ENCODE peak calls at places on chromosomes 11 and 22, in nine cellular contexts. One of them, this sample, is unnamed.

GRCh38 chr11:18352581-18352980 is 30.2 kb downstream of the GTF2H1 start:
- DNase-seq in heart right ventricle: no peak
- DNase-seq in left lobe of liver: no peak
- DNase-seq in PC-3: peak; percentile 48
- DNase-seq in fibroblast of lung: peak; percentile 29
- DNase-seq in lower lobe of right lung: no peak
- DNase-seq in endodermal cell: no peak
- DNase-seq in activated CD4-positive, CD25-positive, alpha-beta regulatory T cell treated with anti-CD3 and anti-CD28 coated beads, Interleukin-2, amount 50 U/mL, for 72 hours: no peak
- DNase-seq in stimulated activated naive CD8-positive, alpha-beta T cell treated with anti-CD3 and anti-CD28 coated beads, Interleukin-15, amount 100 ng/mL, for 72 hours: no peak
- DNase-seq in this sample: no peak

GRCh38 chr11:47154738-47155570 is 21.7 kb downstream of the ARFGAP2 start:
- DNase-seq in heart right ventricle: no peak
- DNase-seq in left lobe of liver: no peak
- DNase-seq in PC-3: no peak
- DNase-seq in fibroblast of lung: no peak
- DNase-seq in lower lobe of right lung: no peak
- DNase-seq in endodermal cell: peak; percentile 45
- DNase-seq in activated CD4-positive, CD25-positive, alpha-beta regulatory T cell treated with anti-CD3 and anti-CD28 coated beads, Interleukin-2, amount 50 U/mL, for 72 hours: no peak
- DNase-seq in stimulated activated naive CD8-positive, alpha-beta T cell treated with anti-CD3 and anti-CD28 coated beads, Interleukin-15, amount 100 ng/mL, for 72 hours: peak; percentile 31
- DNase-seq in this sample: no peak

GRCh38 chr11:114154271-114155047 is 94.9 kb downstream of the ZBTB16 start:
- DNase-seq in heart right ventricle: no peak
- DNase-seq in left lobe of liver: peak; percentile 81
- DNase-seq in PC-3: no peak
- DNase-seq in fibroblast of lung: no peak
- DNase-seq in lower lobe of right lung: no peak
- DNase-seq in endodermal cell: no peak
- DNase-seq in activated CD4-positive, CD25-positive, alpha-beta regulatory T cell treated with anti-CD3 and anti-CD28 coated beads, Interleukin-2, amount 50 U/mL, for 72 hours: no peak
- DNase-seq in stimulated activated naive CD8-positive, alpha-beta T cell treated with anti-CD3 and anti-CD28 coated beads, Interleukin-15, amount 100 ng/mL, for 72 hours: no peak
- DNase-seq in this sample: peak; percentile 27

GRCh38 chr22:37630839-37631435 is 8.5 kb upstream of the SH3BP1 start:
- DNase-seq in heart right ventricle: no peak
- DNase-seq in left lobe of liver: no peak
- DNase-seq in PC-3: no peak
- DNase-seq in fibroblast of lung: no peak
- DNase-seq in lower lobe of right lung: no peak
- DNase-seq in endodermal cell: no peak
- DNase-seq in activated CD4-positive, CD25-positive, alpha-beta regulatory T cell treated with anti-CD3 and anti-CD28 coated beads, Interleukin-2, amount 50 U/mL, for 72 hours: no peak
- DNase-seq in stimulated activated naive CD8-positive, alpha-beta T cell treated with anti-CD3 and anti-CD28 coated beads, Interleukin-15, amount 100 ng/mL, for 72 hours: no peak
- DNase-seq in this sample: no peak

GRCh38 chr11:124610295-124610694 is 933 bp upstream of the PANX3 start:
- DNase-seq in heart right ventricle: no peak
- DNase-seq in left lobe of liver: no peak
- DNase-seq in PC-3: no peak
- DNase-seq in fibroblast of lung: no peak
- DNase-seq in lower lobe of right lung: no peak
- DNase-seq in endodermal cell: no peak
- DNase-seq in activated CD4-positive, CD25-positive, alpha-beta regulatory T cell treated with anti-CD3 and anti-CD28 coated beads, Interleukin-2, amount 50 U/mL, for 72 hours: no peak
- DNase-seq in stimulated activated naive CD8-positive, alpha-beta T cell treated with anti-CD3 and anti-CD28 coated beads, Interleukin-15, amount 100 ng/mL, for 72 hours: no peak
- DNase-seq in this sample: no peak

GRCh38 chr11:64933213-64933934 is 2.3 kb downstream of the GPHA2 start:
- DNase-seq in heart right ventricle: no peak
- DNase-seq in left lobe of liver: no peak
- DNase-seq in PC-3: no peak
- DNase-seq in fibroblast of lung: no peak
- DNase-seq in lower lobe of right lung: no peak
- DNase-seq in endodermal cell: no peak
- DNase-seq in activated CD4-positive, CD25-positive, alpha-beta regulatory T cell treated with anti-CD3 and anti-CD28 coated beads, Interleukin-2, amount 50 U/mL, for 72 hours: no peak
- DNase-seq in stimulated activated naive CD8-positive, alpha-beta T cell treated with anti-CD3 and anti-CD28 coated beads, Interleukin-15, amount 100 ng/mL, for 72 hours: no peak
- DNase-seq in this sample: no peak

GRCh38 chr11:78062671-78063070 is 990 bp upstream of the THRSP start:
- DNase-seq in heart right ventricle: no peak
- DNase-seq in left lobe of liver: no peak
- DNase-seq in PC-3: no peak
- DNase-seq in fibroblast of lung: no peak
- DNase-seq in lower lobe of right lung: no peak
- DNase-seq in endodermal cell: no peak
- DNase-seq in activated CD4-positive, CD25-positive, alpha-beta regulatory T cell treated with anti-CD3 and anti-CD28 coated beads, Interleukin-2, amount 50 U/mL, for 72 hours: no peak
- DNase-seq in stimulated activated naive CD8-positive, alpha-beta T cell treated with anti-CD3 and anti-CD28 coated beads, Interleukin-15, amount 100 ng/mL, for 72 hours: no peak
- DNase-seq in this sample: no peak

GRCh38 chr11:96827164-96827563 is 437.4 kb downstream of the JRKL start:
- DNase-seq in heart right ventricle: no peak
- DNase-seq in left lobe of liver: no peak
- DNase-seq in PC-3: peak; percentile 12
- DNase-seq in fibroblast of lung: peak; percentile 22
- DNase-seq in lower lobe of right lung: no peak
- DNase-seq in endodermal cell: peak; percentile 37
- DNase-seq in activated CD4-positive, CD25-positive, alpha-beta regulatory T cell treated with anti-CD3 and anti-CD28 coated beads, Interleukin-2, amount 50 U/mL, for 72 hours: no peak
- DNase-seq in stimulated activated naive CD8-positive, alpha-beta T cell treated with anti-CD3 and anti-CD28 coated beads, Interleukin-15, amount 100 ng/mL, for 72 hours: no peak
- DNase-seq in this sample: no peak

GRCh38 chr11:6864436-6864835 is 1.6 kb downstream of the OR10A2 start:
- DNase-seq in heart right ventricle: no peak
- DNase-seq in left lobe of liver: no peak
- DNase-seq in PC-3: peak; percentile 11
- DNase-seq in fibroblast of lung: peak; percentile 4
- DNase-seq in lower lobe of right lung: no peak
- DNase-seq in endodermal cell: no peak
- DNase-seq in activated CD4-positive, CD25-positive, alpha-beta regulatory T cell treated with anti-CD3 and anti-CD28 coated beads, Interleukin-2, amount 50 U/mL, for 72 hours: no peak
- DNase-seq in stimulated activated naive CD8-positive, alpha-beta T cell treated with anti-CD3 and anti-CD28 coated beads, Interleukin-15, amount 100 ng/mL, for 72 hours: no peak
- DNase-seq in this sample: no peak

GRCh38 chr11:5364214-5364613 is 12.9 kb downstream of the OR51B6 start:
- DNase-seq in heart right ventricle: no peak
- DNase-seq in left lobe of liver: no peak
- DNase-seq in PC-3: no peak
- DNase-seq in fibroblast of lung: peak; percentile 90
- DNase-seq in lower lobe of right lung: no peak
- DNase-seq in endodermal cell: no peak
- DNase-seq in activated CD4-positive, CD25-positive, alpha-beta regulatory T cell treated with anti-CD3 and anti-CD28 coated beads, Interleukin-2, amount 50 U/mL, for 72 hours: no peak
- DNase-seq in stimulated activated naive CD8-positive, alpha-beta T cell treated with anti-CD3 and anti-CD28 coated beads, Interleukin-15, amount 100 ng/mL, for 72 hours: no peak
- DNase-seq in this sample: no peak

GRCh38 chr22:16959345-16959930 is 48.6 kb downstream of the GAB4 start:
- DNase-seq in heart right ventricle: no peak
- DNase-seq in left lobe of liver: no peak
- DNase-seq in PC-3: no peak
- DNase-seq in fibroblast of lung: no peak
- DNase-seq in lower lobe of right lung: no peak
- DNase-seq in endodermal cell: no peak
- DNase-seq in activated CD4-positive, CD25-positive, alpha-beta regulatory T cell treated with anti-CD3 and anti-CD28 coated beads, Interleukin-2, amount 50 U/mL, for 72 hours: no peak
- DNase-seq in stimulated activated naive CD8-positive, alpha-beta T cell treated with anti-CD3 and anti-CD28 coated beads, Interleukin-15, amount 100 ng/mL, for 72 hours: no peak
- DNase-seq in this sample: no peak

GRCh38 chr22:29434288-29434687 is 4.1 kb upstream of the RFPL1 start:
- DNase-seq in heart right ventricle: no peak
- DNase-seq in left lobe of liver: peak; percentile 6
- DNase-seq in PC-3: no peak
- DNase-seq in fibroblast of lung: no peak
- DNase-seq in lower lobe of right lung: no peak
- DNase-seq in endodermal cell: no peak
- DNase-seq in activated CD4-positive, CD25-positive, alpha-beta regulatory T cell treated with anti-CD3 and anti-CD28 coated beads, Interleukin-2, amount 50 U/mL, for 72 hours: no peak
- DNase-seq in stimulated activated naive CD8-positive, alpha-beta T cell treated with anti-CD3 and anti-CD28 coated beads, Interleukin-15, amount 100 ng/mL, for 72 hours: no peak
- DNase-seq in this sample: no peak

GRCh38 chr11:101870510-101870909 is 44.3 kb upstream of the CEP126 start:
- DNase-seq in heart right ventricle: no peak
- DNase-seq in left lobe of liver: no peak
- DNase-seq in PC-3: peak; percentile 91
- DNase-seq in fibroblast of lung: peak; percentile 80
- DNase-seq in lower lobe of right lung: no peak
- DNase-seq in endodermal cell: no peak
- DNase-seq in activated CD4-positive, CD25-positive, alpha-beta regulatory T cell treated with anti-CD3 and anti-CD28 coated beads, Interleukin-2, amount 50 U/mL, for 72 hours: no peak
- DNase-seq in stimulated activated naive CD8-positive, alpha-beta T cell treated with anti-CD3 and anti-CD28 coated beads, Interleukin-15, amount 100 ng/mL, for 72 hours: no peak
- DNase-seq in this sample: no peak

GRCh38 chr11:15688351-15688792 is 573.6 kb downstream of the INSC start:
- DNase-seq in heart right ventricle: peak; percentile 47
- DNase-seq in left lobe of liver: no peak
- DNase-seq in PC-3: no peak
- DNase-seq in fibroblast of lung: peak; percentile 95
- DNase-seq in lower lobe of right lung: no peak
- DNase-seq in endodermal cell: no peak
- DNase-seq in activated CD4-positive, CD25-positive, alpha-beta regulatory T cell treated with anti-CD3 and anti-CD28 coated beads, Interleukin-2, amount 50 U/mL, for 72 hours: no peak
- DNase-seq in stimulated activated naive CD8-positive, alpha-beta T cell treated with anti-CD3 and anti-CD28 coated beads, Interleukin-15, amount 100 ng/mL, for 72 hours: no peak
- DNase-seq in this sample: no peak

GRCh38 chr11:124174001-124174400 is 9.1 kb upstream of the OR10D3 start:
- DNase-seq in heart right ventricle: no peak
- DNase-seq in left lobe of liver: no peak
- DNase-seq in PC-3: peak; percentile 78
- DNase-seq in fibroblast of lung: peak; percentile 76
- DNase-seq in lower lobe of right lung: no peak
- DNase-seq in endodermal cell: peak; percentile 71
- DNase-seq in activated CD4-positive, CD25-positive, alpha-beta regulatory T cell treated with anti-CD3 and anti-CD28 coated beads, Interleukin-2, amount 50 U/mL, for 72 hours: no peak
- DNase-seq in stimulated activated naive CD8-positive, alpha-beta T cell treated with anti-CD3 and anti-CD28 coated beads, Interleukin-15, amount 100 ng/mL, for 72 hours: no peak
- DNase-seq in this sample: no peak

GRCh38 chr11:69144719-69145365 is 10.9 kb upstream of the SMIM38 start:
- DNase-seq in heart right ventricle: no peak
- DNase-seq in left lobe of liver: no peak
- DNase-seq in PC-3: no peak
- DNase-seq in fibroblast of lung: peak; percentile 60
- DNase-seq in lower lobe of right lung: no peak
- DNase-seq in endodermal cell: no peak
- DNase-seq in activated CD4-positive, CD25-positive, alpha-beta regulatory T cell treated with anti-CD3 and anti-CD28 coated beads, Interleukin-2, amount 50 U/mL, for 72 hours: no peak
- DNase-seq in stimulated activated naive CD8-positive, alpha-beta T cell treated with anti-CD3 and anti-CD28 coated beads, Interleukin-15, amount 100 ng/mL, for 72 hours: no peak
- DNase-seq in this sample: no peak

GRCh38 chr11:117690484-117691205 is 106.4 kb downstream of the DSCAML1 start:
- DNase-seq in heart right ventricle: no peak
- DNase-seq in left lobe of liver: no peak
- DNase-seq in PC-3: no peak
- DNase-seq in fibroblast of lung: no peak
- DNase-seq in lower lobe of right lung: no peak
- DNase-seq in endodermal cell: no peak
- DNase-seq in activated CD4-positive, CD25-positive, alpha-beta regulatory T cell treated with anti-CD3 and anti-CD28 coated beads, Interleukin-2, amount 50 U/mL, for 72 hours: no peak
- DNase-seq in stimulated activated naive CD8-positive, alpha-beta T cell treated with anti-CD3 and anti-CD28 coated beads, Interleukin-15, amount 100 ng/mL, for 72 hours: no peak
- DNase-seq in this sample: no peak

GRCh38 chr11:67303132-67303988 is at the start of gene SSH3:
- DNase-seq in heart right ventricle: peak; percentile 83
- DNase-seq in left lobe of liver: peak; percentile 93
- DNase-seq in PC-3: peak; percentile 88
- DNase-seq in fibroblast of lung: peak; percentile 58
- DNase-seq in lower lobe of right lung: peak; percentile 92
- DNase-seq in endodermal cell: peak; percentile 90
- DNase-seq in activated CD4-positive, CD25-positive, alpha-beta regulatory T cell treated with anti-CD3 and anti-CD28 coated beads, Interleukin-2, amount 50 U/mL, for 72 hours: peak; percentile 65
- DNase-seq in stimulated activated naive CD8-positive, alpha-beta T cell treated with anti-CD3 and anti-CD28 coated beads, Interleukin-15, amount 100 ng/mL, for 72 hours: peak; percentile 53
- DNase-seq in this sample: peak; percentile 89

GRCh38 chr11:34335331-34335730 is 22.5 kb downstream of the ABTB2 start:
- DNase-seq in heart right ventricle: no peak
- DNase-seq in left lobe of liver: no peak
- DNase-seq in PC-3: no peak
- DNase-seq in fibroblast of lung: no peak
- DNase-seq in lower lobe of right lung: no peak
- DNase-seq in endodermal cell: no peak
- DNase-seq in activated CD4-positive, CD25-positive, alpha-beta regulatory T cell treated with anti-CD3 and anti-CD28 coated beads, Interleukin-2, amount 50 U/mL, for 72 hours: no peak
- DNase-seq in stimulated activated naive CD8-positive, alpha-beta T cell treated with anti-CD3 and anti-CD28 coated beads, Interleukin-15, amount 100 ng/mL, for 72 hours: no peak
- DNase-seq in this sample: no peak

GRCh38 chr11:8107642-8108041 is 26.6 kb downstream of the TUB start:
- DNase-seq in heart right ventricle: no peak
- DNase-seq in left lobe of liver: no peak
- DNase-seq in PC-3: no peak
- DNase-seq in fibroblast of lung: no peak
- DNase-seq in lower lobe of right lung: no peak
- DNase-seq in endodermal cell: no peak
- DNase-seq in activated CD4-positive, CD25-positive, alpha-beta regulatory T cell treated with anti-CD3 and anti-CD28 coated beads, Interleukin-2, amount 50 U/mL, for 72 hours: no peak
- DNase-seq in stimulated activated naive CD8-positive, alpha-beta T cell treated with anti-CD3 and anti-CD28 coated beads, Interleukin-15, amount 100 ng/mL, for 72 hours: no peak
- DNase-seq in this sample: no peak

GRCh38 chr11:126024143-126024542 is 38.5 kb downstream of the CDON start:
- DNase-seq in heart right ventricle: no peak
- DNase-seq in left lobe of liver: no peak
- DNase-seq in PC-3: no peak
- DNase-seq in fibroblast of lung: no peak
- DNase-seq in lower lobe of right lung: no peak
- DNase-seq in endodermal cell: no peak
- DNase-seq in activated CD4-positive, CD25-positive, alpha-beta regulatory T cell treated with anti-CD3 and anti-CD28 coated beads, Interleukin-2, amount 50 U/mL, for 72 hours: no peak
- DNase-seq in stimulated activated naive CD8-positive, alpha-beta T cell treated with anti-CD3 and anti-CD28 coated beads, Interleukin-15, amount 100 ng/mL, for 72 hours: no peak
- DNase-seq in this sample: no peak

This sample was measured in left colon.